ENCODE peak calls at places on chromosomes 12 and 14, in eight cellular contexts. R, A, J, V, Y, B, X and K are unnamed samples.

GRCh38 chr14:103697601-103698379 is 17.5 kb downstream of the XRCC3 start:
- DNase-seq in R (no peak), A (no peak), J (no peak), V (no peak), Y (no peak), B (no peak), X (no peak), K (no peak)

GRCh38 chr12:18479266-18479665 is 217.9 kb downstream of the PIK3C2G start:
- DNase-seq in R (peak; percentile 28), A (peak; percentile 19), J (no peak), V (no peak), Y (no peak), B (no peak), X (no peak), K (no peak)

GRCh38 chr12:117857632-117858274 is 111.0 kb downstream of the KSR2 start:
- DNase-seq in R (peak; percentile 45), A (peak; percentile 60), J (no peak), V (peak; percentile 47), Y (peak; percentile 38), B (peak; percentile 66), X (peak; percentile 47), K (no peak)

GRCh38 chr14:66104486-66104885 is 381.7 kb upstream of the CCDC196 start:
- DNase-seq in R (no peak), A (no peak), J (no peak), V (no peak), Y (no peak), B (no peak), X (no peak), K (no peak)

GRCh38 chr14:53951661-53952265 is 4.9 kb downstream of the BMP4 start:
- DNase-seq in R (no peak), A (peak; percentile 28), J (no peak), V (peak; percentile 66), Y (no peak), B (no peak), X (peak; percentile 45), K (no peak)

GRCh38 chr12:3697311-3697870 is 55.5 kb downstream of the CRACR2A start:
- DNase-seq in R (no peak), A (no peak), J (no peak), V (no peak), Y (no peak), B (peak; percentile 33), X (peak; percentile 18), K (no peak)

GRCh38 chr12:62256408-62257079 is 3.7 kb upstream of the USP15 start:
- DNase-seq in R (no peak), A (no peak), J (no peak), V (no peak), Y (no peak), B (peak; percentile 34), X (peak; percentile 32), K (no peak)

GRCh38 chr14:54728700-54729527 is 162.0 kb downstream of the SAMD4A start:
- DNase-seq in R (no peak), A (no peak), J (no peak), V (no peak), Y (no peak), B (no peak), X (peak; percentile 48), K (no peak)

GRCh38 chr12:122867701-122868461 is 28.0 kb downstream of the VPS37B start:
- DNase-seq in R (peak; percentile 69), A (no peak), J (no peak), V (no peak), Y (peak; percentile 67), B (no peak), X (no peak), K (no peak)

GRCh38 chr12:126663304-126664094 is 1598.3 kb downstream of the AACS start:
- DNase-seq in R (no peak), A (peak; percentile 16), J (no peak), V (no peak), Y (peak; percentile 11), B (peak; percentile 67), X (no peak), K (no peak)

GRCh38 chr12:26274441-26275312 is 79.3 kb downstream of the SSPN start:
- DNase-seq in R (peak; percentile 78), A (peak; percentile 92), J (peak; percentile 94), V (peak; percentile 63), Y (peak; percentile 91), B (peak; percentile 100), X (peak; percentile 100), K (no peak)

GRCh38 chr12:26285401-26285800 is 90.0 kb downstream of the SSPN start:
- DNase-seq in R (no peak), A (no peak), J (no peak), V (no peak), Y (no peak), B (no peak), X (no peak), K (no peak)

GRCh38 chr14:68263563-68264350 is 444.2 kb downstream of the RAD51B start:
- DNase-seq in R (no peak), A (no peak), J (no peak), V (no peak), Y (no peak), B (no peak), X (peak; percentile 29), K (no peak)

GRCh38 chr14:50679674-50680073 is 11.6 kb upstream of the SAV1 start:
- DNase-seq in R (no peak), A (no peak), J (no peak), V (no peak), Y (no peak), B (no peak), X (no peak), K (no peak)

GRCh38 chr14:56341766-56342418 is 223.7 kb downstream of the PELI2 start:
- DNase-seq in R (no peak), A (no peak), J (no peak), V (no peak), Y (no peak), B (peak; percentile 78), X (peak; percentile 74), K (no peak)

GRCh38 chr14:64878775-64879634 is 702 bp downstream of the SPTB start:
- DNase-seq in R (peak; percentile 12), A (peak; percentile 23), J (peak; percentile 51), V (peak; percentile 66), Y (no peak), B (no peak), X (peak; percentile 8), K (peak; percentile 34)

GRCh38 chr12:2286461-2287131 is 233.8 kb downstream of the CACNA1C start:
- DNase-seq in R (no peak), A (no peak), J (no peak), V (no peak), Y (no peak), B (no peak), X (peak; percentile 28), K (no peak)

GRCh38 chr14:78197088-78197487 is 26.9 kb downstream of the NRXN3 start:
- DNase-seq in R (no peak), A (no peak), J (no peak), V (no peak), Y (no peak), B (no peak), X (no peak), K (no peak)

GRCh38 chr14:32134448-32135070 is 57.5 kb downstream of the ARHGAP5 start:
- DNase-seq in R (no peak), A (no peak), J (peak; percentile 63), V (no peak), Y (no peak), B (peak; percentile 26), X (peak; percentile 75), K (no peak)

GRCh38 chr14:32513571-32514009 is 184.5 kb downstream of the AKAP6 start:
- DNase-seq in R (no peak), A (no peak), J (no peak), V (no peak), Y (no peak), B (peak; percentile 48), X (no peak), K (no peak)

GRCh38 chr12:2251485-2252179 is 198.8 kb downstream of the CACNA1C start:
- DNase-seq in R (no peak), A (no peak), J (no peak), V (no peak), Y (no peak), B (no peak), X (no peak), K (no peak)

GRCh38 chr12:49366652-49367380 is 446 bp upstream of the SPATS2 start:
- DNase-seq in R (peak; percentile 90), A (peak; percentile 98), J (peak; percentile 95), V (peak; percentile 99), Y (peak; percentile 88), B (peak; percentile 94), X (peak; percentile 95), K (peak; percentile 91)

GRCh38 chr14:61211476-61212262 is 69.5 kb downstream of the TMEM30B start:
- DNase-seq in R (no peak), A (no peak), J (no peak), V (peak; percentile 63), Y (no peak), B (no peak), X (no peak), K (no peak)